ENCODE peak calls at places on chromosomes 5 and 9, in four cellular contexts. One of them, this sample, is unnamed. For H3K4me1, the result is how much of the 10 kb centered on the place peaks cover.

GRCh38 chr5:610744-611730 is 1.1 kb upstream of the CEP72 start:
- DNase-seq in mesenchymal stem cell: no peak
- DNase-seq in neuronal stem cell: no peak
- DNase-seq in mesendoderm: no peak
- DNase-seq in this sample: no peak

GRCh38 chr5:130710596-130710995 is 454.5 kb downstream of the HINT1 start:
- DNase-seq in mesenchymal stem cell: peak
- DNase-seq in neuronal stem cell: no peak
- DNase-seq in mesendoderm: peak
- DNase-seq in this sample: no peak

GRCh38 chr9:4665357-4665756 is 923 bp downstream of the SPATA6L start:
- DNase-seq in mesenchymal stem cell: peak
- DNase-seq in neuronal stem cell: no peak
- DNase-seq in mesendoderm: peak
- DNase-seq in this sample: no peak

GRCh38 chr9:19232830-19233194 is 2.3 kb downstream of the DENND4C start:
- DNase-seq in mesenchymal stem cell: no peak
- DNase-seq in neuronal stem cell: no peak
- DNase-seq in mesendoderm: no peak
- DNase-seq in this sample: no peak

GRCh38 chr5:142065273-142065672 is 43.3 kb upstream of the NDFIP1 start:
- DNase-seq in mesenchymal stem cell: peak
- DNase-seq in neuronal stem cell: peak
- DNase-seq in mesendoderm: peak
- DNase-seq in this sample: no peak

GRCh38 chr5:53246042-53246836 is 136.7 kb upstream of the MOCS2 start:
- DNase-seq in mesenchymal stem cell: peak
- DNase-seq in neuronal stem cell: no peak
- DNase-seq in mesendoderm: no peak
- DNase-seq in this sample: no peak

GRCh38 chr9:120579139-120579749 is 723 bp downstream of the CDK5RAP2 start:
- DNase-seq in mesenchymal stem cell: peak
- DNase-seq in neuronal stem cell: no peak
- DNase-seq in mesendoderm: peak
- DNase-seq in this sample: no peak

GRCh38 chr9:21993893-21994525 is at the start of gene CDKN2A:
- DNase-seq in mesenchymal stem cell: peak
- DNase-seq in neuronal stem cell: no peak
- DNase-seq in mesendoderm: peak
- DNase-seq in this sample: peak

GRCh38 chr5:140131967-140132409 is 6.3 kb downstream of the IGIP start:
- DNase-seq in mesenchymal stem cell: peak
- DNase-seq in neuronal stem cell: no peak
- DNase-seq in mesendoderm: no peak
- DNase-seq in this sample: no peak

GRCh38 chr9:100346836-100347235 is 5.9 kb downstream of the TEX10 start:
- DNase-seq in mesenchymal stem cell: no peak
- DNase-seq in neuronal stem cell: no peak
- DNase-seq in mesendoderm: no peak
- DNase-seq in this sample: no peak

GRCh38 chr5:87650284-87650683 is 237.6 kb upstream of the CCNH start:
- DNase-seq in mesenchymal stem cell: no peak
- DNase-seq in neuronal stem cell: no peak
- DNase-seq in mesendoderm: no peak
- DNase-seq in this sample: peak

GRCh38 chr5:116896001-116896400 is 321.4 kb upstream of the SEMA6A start:
- DNase-seq in mesenchymal stem cell: no peak
- DNase-seq in neuronal stem cell: no peak
- DNase-seq in mesendoderm: no peak
- DNase-seq in this sample: no peak

GRCh38 chr5:168347786-168348414 is 56.5 kb downstream of the WWC1 start:
- DNase-seq in mesenchymal stem cell: no peak
- DNase-seq in neuronal stem cell: no peak
- DNase-seq in mesendoderm: peak
- DNase-seq in this sample: peak

GRCh38 chr9:74285075-74285474 is 212.1 kb upstream of the RORB start:
- DNase-seq in mesenchymal stem cell: no peak
- DNase-seq in neuronal stem cell: no peak
- DNase-seq in mesendoderm: peak
- DNase-seq in this sample: no peak

GRCh38 chr5:96718635-96719077 is 56.5 kb downstream of the CAST start:
- DNase-seq in mesenchymal stem cell: no peak
- DNase-seq in neuronal stem cell: no peak
- DNase-seq in mesendoderm: no peak
- DNase-seq in this sample: no peak
- H3K4me1 ChIP-seq in mesenchymal stem cell: under half
- H3K4me1 ChIP-seq in neuronal stem cell: under half
- H3K4me1 ChIP-seq in mesendoderm: under half
- H3K4me1 ChIP-seq in this sample: under half

DNA sequence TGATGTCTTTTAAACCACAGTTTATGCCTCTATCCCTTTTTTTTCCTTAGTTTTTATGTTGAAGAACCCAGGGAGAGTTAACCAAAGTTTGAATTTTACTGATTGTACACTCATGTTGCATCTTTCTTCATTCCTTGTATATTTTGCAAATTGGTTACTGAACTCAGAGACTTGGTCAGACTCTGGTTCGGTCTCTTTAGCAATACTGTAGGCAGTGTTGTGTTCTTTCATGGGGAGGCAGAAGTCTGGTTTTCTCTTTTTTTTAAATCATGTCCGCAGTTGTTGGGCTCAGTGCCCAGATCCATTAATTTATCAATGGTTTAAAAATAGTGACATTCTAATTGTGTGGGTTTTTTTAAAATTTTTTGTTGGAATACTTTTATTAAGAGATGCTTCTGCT is 23.4 kb downstream of the UBE2R2 start:
- DNase-seq in mesenchymal stem cell: no peak
- DNase-seq in neuronal stem cell: no peak
- DNase-seq in mesendoderm: no peak
- DNase-seq in this sample: no peak
- H3K23ac ChIP-seq in mesenchymal stem cell: no peak
- H3K23ac ChIP-seq in neuronal stem cell: no peak
- H3K23ac ChIP-seq in mesendoderm: no peak
- H3K23ac ChIP-seq in this sample: no peak

GRCh38 chr5:10370931-10371330 is 17.4 kb downstream of the MARCHF6 start:
- DNase-seq in mesenchymal stem cell: no peak
- DNase-seq in neuronal stem cell: no peak
- DNase-seq in mesendoderm: no peak
- DNase-seq in this sample: no peak

GRCh38 chr5:10374032-10374431 is 20.5 kb downstream of the MARCHF6 start:
- DNase-seq in mesenchymal stem cell: no peak
- DNase-seq in neuronal stem cell: no peak
- DNase-seq in mesendoderm: no peak
- DNase-seq in this sample: no peak

GRCh38 chr5:10376530-10376929 is 23.0 kb downstream of the MARCHF6 start:
- DNase-seq in mesenchymal stem cell: no peak
- DNase-seq in neuronal stem cell: no peak
- DNase-seq in mesendoderm: peak
- DNase-seq in this sample: no peak

GRCh38 chr5:10374623-10375022 is 21.1 kb downstream of the MARCHF6 start:
- DNase-seq in mesenchymal stem cell: no peak
- DNase-seq in neuronal stem cell: no peak
- DNase-seq in mesendoderm: no peak
- DNase-seq in this sample: no peak

GRCh38 chr5:10372726-10373709 is 19.5 kb downstream of the MARCHF6 start:
- DNase-seq in mesenchymal stem cell: no peak
- DNase-seq in neuronal stem cell: no peak
- DNase-seq in mesendoderm: no peak
- DNase-seq in this sample: no peak
- H3K4me1 ChIP-seq in mesenchymal stem cell: under half
- H3K4me1 ChIP-seq in neuronal stem cell: under half
- H3K4me1 ChIP-seq in mesendoderm: under half
- H3K4me1 ChIP-seq in this sample: under half

GRCh38 chr9:77587851-77588250 is 60.3 kb downstream of the GNA14 start:
- DNase-seq in mesenchymal stem cell: no peak
- DNase-seq in neuronal stem cell: no peak
- DNase-seq in mesendoderm: peak
- DNase-seq in this sample: no peak

GRCh38 chr9:77587036-77587435 is 61.1 kb downstream of the GNA14 start:
- DNase-seq in mesenchymal stem cell: no peak
- DNase-seq in neuronal stem cell: no peak
- DNase-seq in mesendoderm: no peak
- DNase-seq in this sample: no peak

GRCh38 chr9:77585335-77585786 is 62.8 kb downstream of the GNA14 start:
- DNase-seq in mesenchymal stem cell: no peak
- DNase-seq in neuronal stem cell: no peak
- DNase-seq in mesendoderm: peak
- DNase-seq in this sample: no peak

GRCh38 chr9:77588319-77588937 is 59.7 kb downstream of the GNA14 start:
- DNase-seq in mesenchymal stem cell: peak
- DNase-seq in neuronal stem cell: peak
- DNase-seq in mesendoderm: peak
- DNase-seq in this sample: peak

DNA sequence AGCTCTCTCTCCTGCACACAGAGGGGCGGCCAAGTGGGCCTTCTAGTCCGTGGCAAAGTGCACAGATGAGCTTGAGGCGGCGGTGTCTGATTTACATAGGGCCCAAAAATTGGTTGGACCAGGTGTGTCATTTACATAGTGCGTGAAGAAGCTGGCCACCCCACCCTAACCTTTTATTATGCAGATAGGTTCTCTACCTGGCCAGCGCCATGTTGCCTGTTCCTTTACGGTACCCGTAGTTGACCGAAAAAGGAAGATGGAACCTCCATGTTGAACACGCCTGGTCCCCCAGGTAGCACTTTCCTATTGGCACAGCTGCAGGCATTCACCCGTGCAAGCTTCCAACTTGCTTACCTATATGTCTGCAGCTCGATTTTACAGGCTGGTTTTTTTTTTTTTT is 61.5 kb downstream of the GNA14 start:
- DNase-seq in mesenchymal stem cell: no peak
- DNase-seq in neuronal stem cell: no peak
- DNase-seq in mesendoderm: no peak
- DNase-seq in this sample: no peak
- H3K23ac ChIP-seq in mesenchymal stem cell: no peak
- H3K23ac ChIP-seq in neuronal stem cell: no peak
- H3K23ac ChIP-seq in mesendoderm: no peak
- H3K23ac ChIP-seq in this sample: no peak

GRCh38 chr5:65066787-65067506 is 298.2 kb downstream of the CWC27 start:
- DNase-seq in mesenchymal stem cell: no peak
- DNase-seq in neuronal stem cell: no peak
- DNase-seq in mesendoderm: no peak
- DNase-seq in this sample: no peak
- H3K4me1 ChIP-seq in mesenchymal stem cell: under half
- H3K4me1 ChIP-seq in neuronal stem cell: under half
- H3K4me1 ChIP-seq in mesendoderm: under half
- H3K4me1 ChIP-seq in this sample: under half

DNA sequence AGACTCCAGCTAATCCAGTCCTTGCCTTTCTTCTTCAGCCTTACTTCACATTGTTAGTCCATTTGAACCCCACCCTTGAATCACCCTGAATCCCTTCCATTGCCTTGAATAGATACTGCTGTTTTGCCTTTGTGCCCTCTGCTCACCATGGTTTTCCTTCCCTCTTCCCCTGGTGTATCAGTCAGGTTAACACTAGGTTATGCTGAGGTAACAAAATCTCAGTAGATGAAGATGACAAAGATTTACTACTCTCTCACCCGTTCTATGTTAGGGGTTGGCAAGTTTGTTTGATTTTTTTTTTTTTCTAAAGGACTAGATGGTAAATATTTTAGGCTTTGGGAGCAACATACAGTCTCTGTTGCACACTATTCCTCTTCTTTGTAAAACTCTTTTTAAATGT is 3.3 kb upstream of the VLDLR start:
- DNase-seq in mesenchymal stem cell: no peak
- DNase-seq in neuronal stem cell: no peak
- DNase-seq in mesendoderm: no peak
- DNase-seq in this sample: no peak
- H3K23ac ChIP-seq in mesenchymal stem cell: no peak
- H3K23ac ChIP-seq in neuronal stem cell: no peak
- H3K23ac ChIP-seq in mesendoderm: no peak
- H3K23ac ChIP-seq in this sample: no peak

GRCh38 chr9:14223081-14223480 is 90.9 kb downstream of the NFIB start:
- DNase-seq in mesenchymal stem cell: no peak
- DNase-seq in neuronal stem cell: no peak
- DNase-seq in mesendoderm: no peak
- DNase-seq in this sample: no peak

GRCh38 chr9:14222149-14222835 is 91.6 kb downstream of the NFIB start:
- DNase-seq in mesenchymal stem cell: no peak
- DNase-seq in neuronal stem cell: no peak
- DNase-seq in mesendoderm: peak
- DNase-seq in this sample: no peak

GRCh38 chr9:14221558-14221957 is 92.4 kb downstream of the NFIB start:
- DNase-seq in mesenchymal stem cell: peak
- DNase-seq in neuronal stem cell: no peak
- DNase-seq in mesendoderm: peak
- DNase-seq in this sample: peak

GRCh38 chr9:14219865-14220655 is 93.9 kb downstream of the NFIB start:
- DNase-seq in mesenchymal stem cell: no peak
- DNase-seq in neuronal stem cell: no peak
- DNase-seq in mesendoderm: no peak
- DNase-seq in this sample: no peak

DNA sequence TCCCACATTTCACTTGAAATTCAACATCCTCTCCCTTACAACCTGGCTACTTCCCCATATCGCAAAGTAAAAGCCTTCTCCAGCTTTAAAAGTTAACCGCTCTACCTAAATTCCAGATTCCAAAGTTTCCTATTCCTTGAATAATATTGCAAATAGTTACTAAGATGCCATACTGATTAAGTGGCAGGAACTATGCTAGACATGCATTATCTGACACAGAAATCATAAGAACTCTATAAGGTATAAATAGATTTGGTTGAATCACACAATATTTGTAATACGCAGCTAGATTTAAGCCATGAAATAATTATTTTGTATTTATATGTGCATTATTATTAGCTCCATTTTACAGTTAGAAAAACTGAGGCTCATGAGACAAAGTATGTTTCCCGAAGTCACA is 92.8 kb downstream of the NFIB start:
- DNase-seq in mesenchymal stem cell: no peak
- DNase-seq in neuronal stem cell: no peak
- DNase-seq in mesendoderm: no peak
- DNase-seq in this sample: peak
- H3K4me1 ChIP-seq in mesenchymal stem cell: under half
- H3K4me1 ChIP-seq in neuronal stem cell: under half
- H3K4me1 ChIP-seq in mesendoderm: under half
- H3K4me1 ChIP-seq in this sample: under half